ENCODE peak calls at places on chromosomes 3 and 15, in four cellular contexts. V is astrocyte, P is AG04450, W is fibroblast of lung. T is an unnamed sample.

GRCh38 chr3:196655496-196655895 is 16.0 kb downstream of the NRROS start:
- DNase-seq in V (no peak), P (no peak), W (no peak), T (no peak)

GRCh38 chr3:170149016-170149415 is 32.5 kb downstream of the PHC3 start:
- DNase-seq in V (no peak), P (no peak), W (no peak), T (no peak)

GRCh38 chr3:60399861-60400845 is 851.1 kb downstream of the FHIT start:
- DNase-seq in V (peak), P (no peak), W (peak), T (no peak)

GRCh38 chr15:37122703-37123102 is 22.4 kb upstream of the MEIS2 start:
- DNase-seq in V (no peak), P (no peak), W (peak), T (no peak)

GRCh38 chr3:124730129-124730919 is at the start of gene UMPS:
- DNase-seq in V (peak), P (peak), W (peak), T (peak)

GRCh38 chr15:91243806-91244205 is 143.7 kb downstream of the SV2B start:
- DNase-seq in V (no peak), P (no peak), W (no peak), T (no peak)

GRCh38 chr15:78872972-78873795 is 494 bp downstream of the MORF4L1 start:
- DNase-seq in V (peak), P (peak), W (peak), T (peak)

GRCh38 chr3:9901967-9902366 is 681 bp upstream of the IL17RE start:
- DNase-seq in V (no peak), P (no peak), W (no peak), T (no peak)

GRCh38 chr3:169760479-169760878 is 4.4 kb downstream of the TERC start:
- DNase-seq in V (peak), P (no peak), W (peak), T (peak)

GRCh38 chr3:183378008-183378407 is 50.4 kb downstream of the MCF2L2 start:
- DNase-seq in V (no peak), P (no peak), W (no peak), T (no peak)

GRCh38 chr3:27533718-27534578 is 49.8 kb upstream of the SLC4A7 start:
- DNase-seq in V (peak), P (peak), W (peak), T (peak)

GRCh38 chr15:84961114-84961452 is 20.6 kb upstream of the PDE8A start:
- DNase-seq in V (peak), P (peak), W (peak), T (no peak)

GRCh38 chr3:111967071-111967470 is 11.8 kb upstream of the ABHD10 start:
- DNase-seq in V (no peak), P (no peak), W (no peak), T (no peak)

GRCh38 chr3:161072076-161072697 is 33.0 kb downstream of the B3GALNT1 start:
- DNase-seq in V (no peak), P (no peak), W (peak), T (no peak)

GRCh38 chr3:104939196-104939595 is 427.5 kb upstream of the ALCAM start:
- DNase-seq in V (no peak), P (no peak), W (peak), T (no peak)

GRCh38 chr15:63458021-63458420 is 46.4 kb upstream of the USP3 start:
- DNase-seq in V (no peak), P (no peak), W (no peak), T (no peak)

GRCh38 chr3:31670136-31670535 is 137.4 kb downstream of the STT3B start:
- DNase-seq in V (no peak), P (no peak), W (no peak), T (no peak)

GRCh38 chr15:78340243-78341056 is at the start of gene CRABP1:
- DNase-seq in V (no peak), P (no peak), W (no peak), T (no peak)

GRCh38 chr3:126126292-126126691 is 42.4 kb upstream of the SLC41A3 start:
- DNase-seq in V (no peak), P (no peak), W (no peak), T (no peak)

GRCh38 chr3:31188112-31188511 is 293.7 kb upstream of the GADL1 start:
- DNase-seq in V (no peak), P (no peak), W (no peak), T (no peak)

GRCh38 chr3:94171954-94172353 is 109.1 kb downstream of the NSUN3 start:
- DNase-seq in V (no peak), P (no peak), W (no peak), T (no peak)

GRCh38 chr3:147395975-147396708 is 10.2 kb downstream of the ZIC4 start:
- DNase-seq in V (no peak), P (no peak), W (no peak), T (no peak)

GRCh38 chr3:170719300-170719699 is 133.4 kb upstream of the SLC7A14 start:
- DNase-seq in V (no peak), P (no peak), W (no peak), T (no peak)

GRCh38 chr3:151278223-151278622 is at the start of gene P2RY14:
- DNase-seq in V (no peak), P (no peak), W (no peak), T (no peak)

GRCh38 chr15:72685925-72686794 is at the start of the genes BBS4 and HIGD2B:
- DNase-seq in V (peak), P (peak), W (peak), T (peak)

GRCh38 chr3:122932251-122932967 is 95.2 kb downstream of the SEMA5B start:
- DNase-seq in V (no peak), P (no peak), W (no peak), T (no peak)

GRCh38 chr3:164732166-164732565 is 346.1 kb downstream of the SI start:
- DNase-seq in V (no peak), P (no peak), W (no peak), T (no peak)

GRCh38 chr3:20125912-20126311 is 60.1 kb downstream of the SGO1 start:
- DNase-seq in V (no peak), P (no peak), W (no peak), T (no peak)

GRCh38 chr3:38027466-38028465 is 1.7 kb downstream of the PLCD1 start:
- DNase-seq in V (no peak), P (no peak), W (no peak), T (no peak)

GRCh38 chr3:53591646-53592045 is 97.2 kb downstream of the CACNA1D start:
- DNase-seq in V (no peak), P (no peak), W (no peak), T (no peak)

GRCh38 chr15:59797756-59798604 is 108.9 kb upstream of the BNIP2 start:
- DNase-seq in V (no peak), P (no peak), W (no peak), T (no peak)

GRCh38 chr3:73086071-73086494 is 24.6 kb downstream of the EBLN2 start:
- DNase-seq in V (no peak), P (peak), W (peak), T (peak)

GRCh38 chr15:42986693-42987342 is 66.2 kb upstream of the TTBK2 start:
- DNase-seq in V (no peak), P (no peak), W (no peak), T (no peak)

GRCh38 chr3:82281205-82281604 is 519.8 kb upstream of the GBE1 start:
- DNase-seq in V (peak), P (no peak), W (no peak), T (no peak)

DNA sequence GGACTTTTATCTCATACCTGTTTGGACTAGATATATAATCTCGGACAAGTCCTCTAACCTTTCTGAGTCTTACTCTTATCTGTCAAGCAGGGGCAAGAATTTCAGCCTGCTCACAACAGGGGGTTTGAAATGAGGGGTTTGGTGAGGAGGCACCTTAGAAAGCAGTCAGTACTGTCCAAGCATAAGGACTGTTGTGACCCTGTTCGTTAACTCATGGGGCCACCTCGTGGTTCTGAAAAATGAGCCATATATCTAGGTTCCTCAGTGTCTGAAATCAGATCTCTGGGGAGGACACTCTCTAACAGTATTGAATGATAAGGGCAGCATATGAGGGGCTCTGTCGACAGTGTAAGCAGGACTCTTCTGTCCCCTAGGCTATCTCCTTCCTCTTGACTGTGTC is 7.2 kb upstream of the TIMP4 start:
- DNase-seq in V (no peak), P (no peak), W (no peak), T (no peak)
- TF ChIP-seq CTCF in V (no peak), P (no peak), W (no peak), T (no peak)

GRCh38 chr15:88658070-88658965 is 19.5 kb downstream of the ISG20 start:
- DNase-seq in V (no peak), P (no peak), W (no peak), T (no peak)

GRCh38 chr15:88657326-88658069 is 18.7 kb downstream of the ISG20 start:
- DNase-seq in V (no peak), P (no peak), W (peak), T (no peak)

GRCh38 chr15:88655103-88655553 is 16.3 kb downstream of the ISG20 start:
- DNase-seq in V (no peak), P (no peak), W (no peak), T (no peak)

GRCh38 chr15:88655780-88656488 is 17.1 kb downstream of the ISG20 start:
- DNase-seq in V (no peak), P (no peak), W (no peak), T (no peak)

DNA sequence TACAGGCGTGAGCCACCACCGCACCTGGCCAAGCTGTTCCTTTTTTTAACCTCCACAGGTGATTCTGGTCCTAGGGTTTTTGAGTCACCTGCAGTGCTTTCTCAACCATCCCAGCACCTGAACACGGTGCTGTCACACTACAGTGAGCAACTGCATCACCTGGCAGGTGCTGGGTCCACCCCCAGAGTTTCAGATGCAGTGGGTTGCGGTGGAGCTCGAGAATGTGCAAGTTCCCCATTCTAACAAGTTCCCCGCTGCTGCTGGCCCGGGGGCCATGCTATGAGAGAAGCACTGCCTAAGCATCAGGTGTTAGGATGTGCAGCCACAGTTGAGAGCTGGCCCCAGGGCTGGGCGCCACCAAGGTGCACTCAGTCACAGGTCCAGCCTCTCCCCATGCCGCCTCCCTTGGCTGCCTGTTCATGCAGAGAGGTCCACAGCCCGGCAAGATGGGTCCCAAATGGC is 18.0 kb downstream of the ISG20 start:
- DNase-seq in V (no peak), P (no peak), W (no peak), T (no peak)
- H3K4me3 ChIP-seq in V (no peak), P (no peak), W (no peak), T (no peak)

DNA sequence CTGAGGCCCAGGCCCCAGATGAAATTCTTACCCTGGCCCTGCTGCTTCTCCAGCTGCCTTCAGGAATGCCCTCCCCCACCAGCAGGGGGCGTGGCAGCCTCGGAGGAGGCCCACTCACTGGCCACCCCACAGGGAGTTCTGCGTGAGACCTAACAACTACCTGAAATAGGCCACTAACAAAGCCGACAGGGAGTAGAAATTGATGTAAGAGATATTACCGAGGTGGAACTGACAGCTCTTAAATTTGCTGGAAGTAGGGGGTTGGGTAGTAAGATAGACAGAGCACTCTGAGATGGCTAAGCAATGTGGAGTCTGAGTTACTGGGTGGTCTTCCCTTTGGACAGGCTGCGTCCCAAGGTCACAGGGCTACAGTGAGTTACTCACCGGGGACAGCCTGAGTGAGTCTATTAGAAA is 240.8 kb downstream of the SHOX2 start:
- DNase-seq in V (no peak), P (no peak), W (no peak), T (no peak)
- TF ChIP-seq CTCF in V (peak), P (peak), W (peak), T (peak)

GRCh38 chr3:187856567-187856966 is 111.3 kb upstream of the BCL6 start:
- DNase-seq in V (no peak), P (no peak), W (no peak), T (no peak)
- H3K4me3 ChIP-seq in V (no peak), P (no peak), W (no peak), T (no peak)

GRCh38 chr3:172708905-172709775 is 1.7 kb downstream of the NCEH1 start:
- DNase-seq in V (no peak), P (no peak), W (no peak), T (no peak)

GRCh38 chr3:172713316-172713715 is 2.4 kb upstream of the NCEH1 start:
- DNase-seq in V (no peak), P (no peak), W (no peak), T (no peak)

GRCh38 chr3:172710709-172711456 is at the start of gene NCEH1:
- DNase-seq in V (peak), P (peak), W (peak), T (peak)

GRCh38 chr3:172709776-172710708 is 825 bp downstream of the NCEH1 start:
- DNase-seq in V (peak), P (no peak), W (peak), T (no peak)

GRCh38 chr3:172711457-172711800 is 562 bp upstream of the NCEH1 start:
- DNase-seq in V (no peak), P (no peak), W (no peak), T (no peak)
- TF ChIP-seq CTCF in V (no peak), P (no peak), W (no peak), T (no peak)

DNA sequence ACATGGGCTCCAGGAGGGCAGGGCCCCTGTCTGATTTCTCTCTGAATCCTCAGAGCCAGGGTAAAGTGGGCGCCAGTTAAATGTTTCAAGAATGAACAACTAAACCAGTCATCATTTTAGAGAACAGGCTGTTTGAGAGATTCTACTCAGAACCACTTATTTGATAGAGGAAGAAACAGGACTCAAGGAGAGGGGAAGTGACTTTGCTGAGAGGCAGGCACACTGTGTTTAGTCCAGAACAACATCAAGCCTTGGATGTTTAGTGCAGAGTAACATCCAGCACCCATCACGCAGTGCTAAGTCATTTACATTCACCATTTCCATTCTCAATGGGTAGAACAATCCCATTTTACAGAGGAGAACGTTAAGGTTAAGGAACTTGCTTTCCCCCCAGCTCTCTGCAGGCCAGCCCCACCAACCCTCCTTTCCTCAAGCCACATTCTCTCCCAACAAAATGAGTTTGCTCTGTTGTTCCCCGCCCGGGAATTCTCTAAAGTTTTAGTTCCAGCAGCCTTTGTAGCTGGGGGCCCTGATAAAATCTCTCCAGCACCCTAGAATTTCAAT is 1.1 kb downstream of the NMNAT3 start:
- DNase-seq in V (no peak), P (no peak), W (no peak), T (no peak)
- H3K4me3 ChIP-seq in V (no peak), P (no peak), W (no peak), T (no peak)

DNA sequence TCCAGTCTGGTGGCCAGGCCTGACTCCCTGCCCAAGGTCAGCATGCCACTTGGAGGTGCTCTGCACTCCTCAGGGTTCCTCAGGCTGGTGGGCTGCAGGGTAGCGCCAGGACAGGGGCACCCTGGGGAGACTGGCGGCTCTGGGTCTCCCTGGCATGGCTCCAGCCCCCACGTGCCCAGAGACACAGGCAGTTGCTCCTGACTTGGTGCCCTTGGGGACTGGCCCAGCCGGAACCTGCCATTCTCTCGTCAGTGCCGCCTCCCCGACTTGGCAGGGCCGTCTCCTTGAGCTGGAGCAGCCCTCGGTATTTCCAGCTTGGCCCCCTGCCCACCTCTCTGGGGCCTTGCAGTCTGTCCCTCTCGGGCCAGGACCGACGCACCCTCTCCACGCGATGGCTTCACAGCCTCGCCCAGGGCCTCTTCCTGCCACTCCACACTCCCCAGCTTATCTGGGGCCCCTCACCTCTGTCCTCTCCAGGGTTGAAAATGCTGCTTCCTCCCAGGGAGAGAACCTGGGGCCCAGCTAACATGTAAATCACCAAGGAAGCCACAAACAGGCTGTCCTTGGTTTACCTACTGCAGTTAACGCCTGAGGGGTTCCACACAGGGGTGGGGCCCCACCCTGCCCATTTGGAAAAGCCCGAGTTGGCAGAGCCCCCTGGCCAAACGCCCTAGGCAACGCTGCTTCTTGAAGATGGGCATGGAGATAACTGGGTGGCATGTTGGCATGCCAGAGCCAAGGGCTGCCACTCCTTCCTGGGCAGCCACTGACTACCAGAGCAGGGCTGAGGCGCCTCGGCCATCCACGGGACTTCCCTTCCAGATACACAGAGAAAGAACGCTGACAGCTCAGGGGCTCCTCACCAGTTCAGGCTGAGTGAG is 61.4 kb downstream of the SMAD6 start:
- DNase-seq in V (no peak), P (no peak), W (no peak), T (no peak)
- TF ChIP-seq CTCF in V (no peak), P (no peak), W (no peak), T (no peak)

T was measured in HFF-Myc.